ENCODE peak calls at places on chromosomes 5 and 9, in ten cellular contexts. K, V, A, B, U, W, P, L, N and H are unnamed samples.

GRCh38 chr5:61479850-61480614 is 148.0 kb downstream of the ZSWIM6 start:
- DNase-seq in K (no peak), V (no peak), A (no peak), B (no peak), U (no peak), W (no peak), P (no peak), L (no peak), N (no peak), H (no peak)

GRCh38 chr5:60687927-60688720 is 11.8 kb downstream of the DEPDC1B start:
- DNase-seq in K (peak; percentile 50), V (no peak), A (no peak), B (no peak), U (no peak), W (peak; percentile 32), P (no peak), L (peak; percentile 85), N (peak; percentile 57), H (no peak)

GRCh38 chr9:30015073-30015472 is 2369.4 kb upstream of the ACO1 start:
- DNase-seq in K (no peak), V (no peak), A (no peak), B (no peak), U (no peak), W (no peak), P (no peak), L (no peak), N (no peak), H (no peak)

GRCh38 chr5:155620819-155621410 is 607.4 kb downstream of the KIF4B start:
- DNase-seq in K (no peak), V (no peak), A (no peak), B (no peak), U (no peak), W (no peak), P (no peak), L (no peak), N (no peak), H (no peak)

GRCh38 chr9:96116275-96117051 is 185.5 kb downstream of the HSD17B3 start:
- DNase-seq in K (no peak), V (no peak), A (peak; percentile 94), B (no peak), U (no peak), W (no peak), P (peak; percentile 93), L (peak; percentile 82), N (peak; percentile 48), H (peak; percentile 88)

GRCh38 chr9:38146844-38147243 is 77.8 kb upstream of the SHB start:
- DNase-seq in K (no peak), V (no peak), A (no peak), B (no peak), U (no peak), W (no peak), P (peak; percentile 32), L (no peak), N (no peak), H (no peak)

GRCh38 chr9:911003-911402 is 65.5 kb upstream of the DMRT3 start:
- DNase-seq in K (no peak), V (no peak), A (no peak), B (no peak), U (no peak), W (no peak), P (no peak), L (peak; percentile 9), N (no peak), H (no peak)

GRCh38 chr5:171272996-171273970 is 35.8 kb upstream of the TLX3 start:
- DNase-seq in K (no peak), V (no peak), A (no peak), B (no peak), U (no peak), W (no peak), P (no peak), L (peak; percentile 25), N (peak; percentile 26), H (no peak)

GRCh38 chr5:32302822-32303754 is 9.7 kb downstream of the MTMR12 start:
- DNase-seq in K (peak; percentile 32), V (no peak), A (no peak), B (no peak), U (no peak), W (no peak), P (no peak), L (no peak), N (no peak), H (no peak)

GRCh38 chr5:32301891-32302290 is 10.8 kb downstream of the MTMR12 start:
- DNase-seq in K (no peak), V (no peak), A (no peak), B (no peak), U (no peak), W (no peak), P (no peak), L (no peak), N (no peak), H (no peak)

GRCh38 chr5:32307769-32308194 is 5.0 kb downstream of the MTMR12 start:
- DNase-seq in K (no peak), V (no peak), A (no peak), B (no peak), U (no peak), W (no peak), P (peak; percentile 66), L (no peak), N (no peak), H (no peak)

GRCh38 chr5:32304622-32305021 is 8.1 kb downstream of the MTMR12 start:
- DNase-seq in K (no peak), V (no peak), A (no peak), B (no peak), U (no peak), W (no peak), P (no peak), L (no peak), N (no peak), H (no peak)

DNA sequence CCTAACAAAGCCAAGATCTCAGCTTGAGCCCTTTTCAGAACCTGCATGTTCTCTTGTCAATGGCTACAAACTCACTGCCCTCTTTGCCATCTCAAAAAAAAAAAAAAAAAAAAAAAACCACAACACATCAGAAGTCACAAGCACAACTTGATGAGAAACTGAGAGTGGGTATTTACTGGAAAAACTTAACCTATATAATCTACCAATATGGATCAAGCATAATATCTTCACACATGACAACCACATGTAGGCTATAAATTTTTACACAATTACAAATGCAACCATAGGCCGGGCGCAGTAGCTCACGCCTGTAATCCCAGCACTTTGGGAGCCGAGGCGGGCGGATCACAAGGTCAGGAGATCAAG is 9.0 kb downstream of the MTMR12 start:
- DNase-seq in K (no peak), V (no peak), A (no peak), B (no peak), U (no peak), W (no peak), P (no peak), L (no peak), N (no peak), H (no peak)
- H3K27ac ChIP-seq in K (peak overlapping the region; percentile 82), V (no peak overlapping the region), A (peak overlapping the region; percentile 58), B (no peak overlapping the region), U (no peak overlapping the region), W (no peak overlapping the region), P (no peak overlapping the region), L (no peak overlapping the region), N (no peak overlapping the region), H (peak overlapping the region; percentile 7)

GRCh38 chr5:97192580-97193421 is 9.8 kb upstream of the RIOK2 start:
- DNase-seq in K (no peak), V (no peak), A (no peak), B (no peak), U (no peak), W (peak; percentile 59), P (no peak), L (no peak), N (no peak), H (no peak)
- TF ChIP-seq CTCF in K (no peak), V (no peak), A (no peak), B (no peak), U (no peak), W (no peak), P (no peak), L (no peak), N (no peak), H (no peak)

DNA sequence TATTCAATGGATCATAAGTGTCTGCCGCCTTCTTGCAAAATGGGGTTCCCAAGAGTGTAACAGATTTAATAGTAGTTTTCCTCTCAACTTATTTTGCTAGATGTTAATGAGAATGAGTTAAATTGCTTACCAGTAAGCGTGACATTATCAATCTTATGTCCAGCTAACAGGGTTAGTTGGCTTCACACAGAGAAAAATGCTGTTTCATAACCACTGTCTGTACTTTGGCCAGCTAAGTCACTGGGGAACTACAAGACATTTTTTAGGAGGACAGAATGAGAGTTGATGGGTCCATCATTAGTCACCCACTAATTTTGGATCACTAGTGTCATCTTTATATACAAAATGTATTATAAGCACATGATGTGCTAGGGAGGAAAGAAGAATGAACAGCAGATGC is 1.4 kb downstream of the CDC37L1 start:
- DNase-seq in K (no peak), V (no peak), A (no peak), B (no peak), U (no peak), W (no peak), P (no peak), L (peak; percentile 38), N (peak; percentile 35), H (no peak)
- H3K27ac ChIP-seq in K (peak overlapping the region; percentile 93), V (peak overlapping the region; percentile 92), A (peak overlapping the region; percentile 91), B (peak overlapping the region; percentile 95), U (peak overlapping the region; percentile 96), W (peak overlapping the region; percentile 98), P (peak overlapping the region; percentile 96), L (peak overlapping the region; percentile 99), N (peak overlapping the region; percentile 80), H (peak overlapping the region; percentile 93)

GRCh38 chr9:116190997-116191396 is 37.4 kb downstream of the PAPPA start:
- DNase-seq in K (peak; percentile 17), V (no peak), A (no peak), B (no peak), U (no peak), W (no peak), P (no peak), L (no peak), N (peak; percentile 78), H (no peak)

GRCh38 chr9:116187570-116188170 is 34.1 kb downstream of the PAPPA start:
- DNase-seq in K (no peak), V (no peak), A (peak; percentile 38), B (no peak), U (no peak), W (no peak), P (no peak), L (no peak), N (no peak), H (no peak)

GRCh38 chr9:116191757-116192415 is 38.3 kb downstream of the PAPPA start:
- DNase-seq in K (no peak), V (no peak), A (no peak), B (no peak), U (no peak), W (peak; percentile 71), P (no peak), L (peak; percentile 38), N (no peak), H (no peak)

GRCh38 chr9:116190595-116190994 is 37.0 kb downstream of the PAPPA start:
- DNase-seq in K (no peak), V (no peak), A (no peak), B (no peak), U (no peak), W (no peak), P (no peak), L (peak; percentile 5), N (no peak), H (no peak)

DNA sequence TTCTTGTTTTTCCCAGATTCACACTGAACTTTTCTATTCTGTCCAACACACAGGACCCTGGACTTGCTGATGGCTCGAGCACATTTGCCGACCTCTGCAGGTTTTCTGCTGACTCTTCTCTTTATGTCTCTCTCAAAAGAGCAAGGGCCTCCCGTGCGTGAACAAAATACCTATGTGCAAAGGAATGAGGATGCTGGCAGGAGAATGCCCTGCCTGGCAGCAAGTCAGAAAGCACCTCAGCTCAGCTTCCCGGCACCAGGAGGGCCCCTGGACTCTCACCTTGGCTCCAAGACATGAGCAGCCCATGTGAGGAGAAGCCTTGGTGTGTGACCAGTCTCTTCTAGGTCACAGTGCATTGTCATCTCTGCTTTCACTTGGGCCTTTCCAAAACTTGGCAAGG is 36.1 kb downstream of the PAPPA start:
- DNase-seq in K (no peak), V (no peak), A (peak; percentile 41), B (no peak), U (no peak), W (no peak), P (peak; percentile 77), L (no peak), N (no peak), H (no peak)
- TF ChIP-seq CTCF in K (no peak), V (no peak), A (no peak), B (no peak), U (no peak), W (no peak), P (no peak), L (no peak), N (no peak), H (no peak)